ENCODE peak calls at places on chromosome 20, in eight cellular contexts. L, C, S, N, X, F, P and U are unnamed samples.

GRCh38 chr20:57080796-57081195 is 185.6 kb downstream of the BMP7 start:
- DNase-seq in L (no peak), C (no peak), S (no peak), N (no peak), X (no peak), F (no peak), P (no peak), U (no peak)

GRCh38 chr20:33554914-33555420 is 65.1 kb downstream of the CBFA2T2 start:
- DNase-seq in L (peak; percentile 99), C (no peak), S (no peak), N (no peak), X (no peak), F (no peak), P (no peak), U (no peak)

GRCh38 chr20:62642666-62643520 is 590 bp downstream of the SLCO4A1 start:
- DNase-seq in L (peak; percentile 4), C (no peak), S (no peak), N (no peak), X (peak; percentile 89), F (no peak), P (no peak), U (no peak)

GRCh38 chr20:44910690-44911262 is 916 bp downstream of the PABPC1L start:
- DNase-seq in L (no peak), C (no peak), S (no peak), N (no peak), X (peak; percentile 49), F (no peak), P (no peak), U (no peak)

GRCh38 chr20:47809561-47809960 is 24.3 kb upstream of the SULF2 start:
- DNase-seq in L (no peak), C (no peak), S (no peak), N (peak; percentile 20), X (no peak), F (peak; percentile 39), P (no peak), U (no peak)

GRCh38 chr20:11912013-11912663 is 5.6 kb upstream of the BTBD3 start:
- DNase-seq in L (no peak), C (no peak), S (no peak), N (no peak), X (no peak), F (no peak), P (no peak), U (no peak)

GRCh38 chr20:34544109-34544793 is 14.3 kb upstream of the MAP1LC3A start:
- DNase-seq in L (no peak), C (no peak), S (no peak), N (no peak), X (no peak), F (no peak), P (no peak), U (no peak)

GRCh38 chr20:62519826-62520225 is 44.0 kb upstream of the GATA5 start:
- DNase-seq in L (no peak), C (no peak), S (no peak), N (no peak), X (peak; percentile 60), F (no peak), P (no peak), U (no peak)

GRCh38 chr20:2798814-2799213 is 1.6 kb downstream of the CPXM1 start:
- DNase-seq in L (peak; percentile 10), C (no peak), S (no peak), N (no peak), X (no peak), F (no peak), P (no peak), U (no peak)

GRCh38 chr20:52379723-52380336 is 188.3 kb upstream of the ZFP64 start:
- DNase-seq in L (peak; percentile 17), C (no peak), S (no peak), N (peak; percentile 27), X (no peak), F (no peak), P (no peak), U (no peak)

GRCh38 chr20:59579404-59580207 is 24.7 kb upstream of the PHACTR3 start:
- DNase-seq in L (no peak), C (no peak), S (no peak), N (no peak), X (no peak), F (peak; percentile 36), P (peak; percentile 39), U (no peak)

GRCh38 chr20:17807670-17808069 is 107.9 kb downstream of the BANF2 start:
- DNase-seq in L (peak; percentile 18), C (no peak), S (no peak), N (no peak), X (no peak), F (no peak), P (no peak), U (peak; percentile 67)

GRCh38 chr20:18805881-18806280 is 7.7 kb upstream of the SCP2D1 start:
- DNase-seq in L (peak; percentile 41), C (no peak), S (no peak), N (no peak), X (no peak), F (no peak), P (no peak), U (no peak)

GRCh38 chr20:62708591-62709536 is at the start of gene NTSR1:
- DNase-seq in L (no peak), C (no peak), S (no peak), N (no peak), X (peak; percentile 80), F (no peak), P (no peak), U (no peak)

GRCh38 chr20:4973330-4974097 is 27.8 kb downstream of the SLC23A2 start:
- DNase-seq in L (peak; percentile 90), C (peak; percentile 29), S (no peak), N (peak; percentile 43), X (no peak), F (peak; percentile 66), P (peak; percentile 69), U (peak; percentile 74)

DNA sequence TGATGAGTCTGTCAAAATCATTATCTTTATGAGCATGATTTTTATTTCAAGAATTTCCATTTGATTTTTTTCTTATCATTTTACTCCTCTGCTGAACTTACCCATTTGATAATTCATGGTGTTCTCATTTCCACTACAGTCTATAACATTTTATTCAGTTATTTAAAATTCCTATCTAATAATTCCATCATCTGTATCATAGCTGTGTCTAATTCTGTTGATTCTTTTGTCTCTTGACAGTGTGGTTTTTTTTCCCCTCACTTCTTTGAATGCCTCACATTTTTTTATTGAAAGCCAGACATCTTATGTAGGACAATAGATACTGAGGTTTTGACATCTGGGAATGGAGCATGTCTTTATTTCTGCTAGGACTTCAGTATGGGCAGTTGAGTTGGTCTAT is 16.5 kb upstream of the APCDD1L start:
- DNase-seq in L (no peak), C (no peak), S (no peak), N (no peak), X (no peak), F (no peak), P (no peak), U (no peak)
- H3K9me3 ChIP-seq in L (peaks cover 6% of the 10 kb centered on the region), C (peaks cover 27% of the 10 kb centered on the region), S (no peaks in the 10 kb centered on the region), N (no peaks in the 10 kb centered on the region), X (peaks cover 22% of the 10 kb centered on the region), F (peaks cover 8% of the 10 kb centered on the region), P (peaks cover 6% of the 10 kb centered on the region), U (peaks cover 9% of the 10 kb centered on the region)

DNA sequence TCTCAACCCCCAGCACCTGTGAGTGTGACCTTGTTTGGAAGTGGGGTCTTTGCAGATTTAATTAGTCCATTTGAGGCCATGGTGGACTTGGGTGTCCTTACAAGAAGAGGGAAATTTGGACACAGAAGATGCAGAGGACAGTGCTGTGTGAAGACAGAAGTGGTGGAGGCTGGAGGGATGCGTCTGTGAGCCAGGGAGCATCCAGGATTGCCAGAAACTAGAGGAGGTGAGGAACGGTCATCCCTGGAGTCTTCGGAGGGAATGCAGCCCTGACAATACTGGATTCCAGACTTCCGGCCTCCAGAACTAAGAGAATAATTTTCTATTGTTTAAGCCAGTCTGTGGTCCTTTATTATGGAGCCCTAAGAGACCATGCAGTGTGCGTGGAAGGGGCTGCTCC is 22.9 kb upstream of the NPBWR2 start:
- DNase-seq in L (no peak), C (no peak), S (no peak), N (no peak), X (no peak), F (peak; percentile 19), P (peak; percentile 21), U (no peak)
- H3K27ac ChIP-seq in L (no peak overlapping the region), C (no peak overlapping the region), S (no peak overlapping the region), N (no peak overlapping the region), X (no peak overlapping the region), F (no peak overlapping the region), P (no peak overlapping the region), U (no peak overlapping the region)

GRCh38 chr20:36463212-36464061 is 77.9 kb upstream of the MYL9 start:
- DNase-seq in L (no peak), C (no peak), S (no peak), N (no peak), X (no peak), F (no peak), P (no peak), U (no peak)

GRCh38 chr20:36461600-36462439 is 79.5 kb upstream of the MYL9 start:
- DNase-seq in L (peak; percentile 42), C (peak; percentile 32), S (no peak), N (peak; percentile 61), X (no peak), F (peak; percentile 85), P (peak; percentile 84), U (peak; percentile 76)

GRCh38 chr20:36465109-36466080 is 75.9 kb upstream of the MYL9 start:
- DNase-seq in L (peak; percentile 88), C (peak; percentile 26), S (no peak), N (peak; percentile 72), X (no peak), F (peak; percentile 86), P (peak; percentile 84), U (no peak)

GRCh38 chr20:36460648-36461599 is 80.4 kb upstream of the MYL9 start:
- DNase-seq in L (peak; percentile 84), C (peak; percentile 93), S (peak; percentile 82), N (peak; percentile 91), X (peak; percentile 99), F (peak; percentile 96), P (peak; percentile 95), U (peak; percentile 95)

GRCh38 chr20:36462440-36463211 is 78.7 kb upstream of the MYL9 start:
- DNase-seq in L (peak; percentile 60), C (peak; percentile 40), S (no peak), N (peak; percentile 67), X (peak; percentile 87), F (peak; percentile 88), P (peak; percentile 83), U (no peak)
- TF ChIP-seq POLR2A in L (peak; percentile 83), C (peak; percentile 48), S (peak; percentile 36), N (peak; percentile 50), X (peak; percentile 55), F (peak; percentile 28), P (peak; percentile 31), U (peak; percentile 79)

GRCh38 chr20:878511-879307 is 37.4 kb downstream of the ANGPT4 start:
- DNase-seq in L (peak; percentile 20), C (no peak), S (no peak), N (no peak), X (no peak), F (no peak), P (no peak), U (no peak)

GRCh38 chr20:884983-885952 is 30.9 kb downstream of the ANGPT4 start:
- DNase-seq in L (peak; percentile 26), C (peak; percentile 39), S (no peak), N (peak; percentile 21), X (peak; percentile 89), F (no peak), P (no peak), U (no peak)

GRCh38 chr20:877814-878213 is 38.3 kb downstream of the ANGPT4 start:
- DNase-seq in L (no peak), C (no peak), S (no peak), N (no peak), X (no peak), F (no peak), P (no peak), U (no peak)

GRCh38 chr20:879626-880025 is 36.5 kb downstream of the ANGPT4 start:
- DNase-seq in L (no peak), C (no peak), S (no peak), N (no peak), X (no peak), F (no peak), P (no peak), U (no peak)

GRCh38 chr20:881051-881820 is 34.9 kb downstream of the ANGPT4 start:
- DNase-seq in L (peak; percentile 31), C (no peak), S (no peak), N (no peak), X (no peak), F (no peak), P (no peak), U (no peak)
- H3K9me3 ChIP-seq in L (no peaks in the 10 kb centered on the region), C (no peaks in the 10 kb centered on the region), S (no peaks in the 10 kb centered on the region), N (no peaks in the 10 kb centered on the region), X (no peaks in the 10 kb centered on the region), F (no peaks in the 10 kb centered on the region), P (no peaks in the 10 kb centered on the region), U (no peaks in the 10 kb centered on the region)